ENCODE peak calls at places on chromosomes 2 and 18, in eight cellular contexts. L, J, M, C, P, U, Y and V are unnamed samples.

GRCh38 chr2:234689911-234690379 is 193.1 kb upstream of the ARL4C start:
- DNase-seq in L (no peak), J (no peak), M (no peak), C (no peak), P (no peak), U (no peak), Y (no peak), V (no peak)

GRCh38 chr2:46106690-46107089 is 190.5 kb upstream of the EPAS1 start:
- DNase-seq in L (no peak), J (no peak), M (no peak), C (no peak), P (no peak), U (no peak), Y (no peak), V (no peak)

GRCh38 chr2:182117203-182117602 is 131.6 kb downstream of the PPP1R1C start:
- DNase-seq in L (no peak), J (peak; percentile 46), M (no peak), C (no peak), P (no peak), U (no peak), Y (no peak), V (no peak)

GRCh38 chr2:7070483-7070882 is 153.3 kb downstream of the RNF144A start:
- DNase-seq in L (no peak), J (no peak), M (no peak), C (no peak), P (no peak), U (no peak), Y (no peak), V (no peak)

GRCh38 chr2:129275706-129276105 is 703.8 kb upstream of the RAB6C start:
- DNase-seq in L (no peak), J (no peak), M (no peak), C (no peak), P (no peak), U (no peak), Y (no peak), V (no peak)

GRCh38 chr2:145601306-145601925 is 1081.5 kb upstream of the ZEB2 start:
- DNase-seq in L (no peak), J (peak; percentile 31), M (no peak), C (no peak), P (no peak), U (no peak), Y (no peak), V (no peak)

GRCh38 chr2:236964291-236964690 is 121.4 kb upstream of the COPS8 start:
- DNase-seq in L (peak; percentile 22), J (no peak), M (peak; percentile 77), C (no peak), P (no peak), U (no peak), Y (no peak), V (peak; percentile 50)

GRCh38 chr2:71609958-71610357 is 156.6 kb downstream of the DYSF start:
- DNase-seq in L (peak; percentile 57), J (peak; percentile 54), M (no peak), C (no peak), P (no peak), U (peak; percentile 7), Y (no peak), V (no peak)

GRCh38 chr18:3046216-3046808 is 33.4 kb upstream of the LPIN2 start:
- DNase-seq in L (no peak), J (no peak), M (no peak), C (no peak), P (no peak), U (no peak), Y (no peak), V (no peak)

GRCh38 chr18:42765225-42765624 is 350.3 kb downstream of the RIT2 start:
- DNase-seq in L (no peak), J (no peak), M (no peak), C (no peak), P (no peak), U (no peak), Y (no peak), V (no peak)

GRCh38 chr2:232773815-232774214 is 2.5 kb downstream of the KCNJ13 start:
- DNase-seq in L (no peak), J (no peak), M (no peak), C (no peak), P (no peak), U (no peak), Y (no peak), V (no peak)

GRCh38 chr2:120661551-120661950 is 74.1 kb upstream of the GLI2 start:
- DNase-seq in L (no peak), J (no peak), M (peak; percentile 78), C (no peak), P (no peak), U (no peak), Y (no peak), V (no peak)

GRCh38 chr2:238380785-238381184 is 45.9 kb upstream of the ASB1 start:
- DNase-seq in L (peak; percentile 76), J (peak; percentile 74), M (no peak), C (no peak), P (no peak), U (no peak), Y (no peak), V (no peak)

GRCh38 chr2:133598769-133599168 is 30.5 kb upstream of the NCKAP5 start:
- DNase-seq in L (no peak), J (no peak), M (no peak), C (no peak), P (no peak), U (no peak), Y (no peak), V (no peak)

GRCh38 chr2:159939946-159940345 is 122.5 kb downstream of the PLA2R1 start:
- DNase-seq in L (no peak), J (peak; percentile 18), M (no peak), C (no peak), P (no peak), U (no peak), Y (no peak), V (no peak)

GRCh38 chr2:191263050-191263449 is 17.8 kb downstream of the MYO1B start:
- DNase-seq in L (peak; percentile 17), J (no peak), M (no peak), C (no peak), P (no peak), U (no peak), Y (no peak), V (no peak)

GRCh38 chr18:36468161-36468560 is 170.6 kb downstream of the FHOD3 start:
- DNase-seq in L (no peak), J (no peak), M (no peak), C (no peak), P (no peak), U (no peak), Y (no peak), V (peak; percentile 46)

GRCh38 chr2:131112477-131113027 is 7.4 kb downstream of the PLEKHB2 start:
- DNase-seq in L (peak; percentile 33), J (peak; percentile 26), M (no peak), C (no peak), P (no peak), U (no peak), Y (no peak), V (no peak)

GRCh38 chr18:3985030-3985429 is 470.1 kb downstream of the DLGAP1 start:
- DNase-seq in L (peak; percentile 48), J (peak; percentile 38), M (no peak), C (no peak), P (no peak), U (no peak), Y (no peak), V (no peak)

GRCh38 chr2:223586261-223586660 is 15.9 kb downstream of the SCG2 start:
- DNase-seq in L (peak; percentile 94), J (peak; percentile 88), M (no peak), C (no peak), P (no peak), U (no peak), Y (no peak), V (no peak)

GRCh38 chr2:153519260-153519875 is 40.8 kb upstream of the RPRM start:
- DNase-seq in L (peak; percentile 42), J (peak; percentile 39), M (peak; percentile 61), C (no peak), P (no peak), U (no peak), Y (peak; percentile 54), V (no peak)

DNA sequence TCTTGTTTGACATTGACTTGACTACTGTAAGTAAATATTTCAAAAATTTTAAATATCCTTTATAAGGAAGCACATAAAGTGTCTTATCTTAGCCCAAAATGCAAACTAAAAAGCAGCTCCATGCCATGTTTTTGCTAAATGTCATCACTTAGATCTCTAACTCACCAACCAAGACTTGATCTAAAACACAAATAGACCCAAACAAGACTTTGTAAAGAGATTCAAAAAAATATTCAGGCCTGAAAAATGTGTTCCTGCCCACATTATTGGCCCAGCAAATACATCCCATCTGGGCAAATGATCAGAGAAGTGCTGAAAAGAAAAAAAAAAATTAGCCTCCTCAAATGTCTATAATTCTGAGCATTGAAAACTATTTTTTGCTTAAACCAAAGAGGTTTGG is 187.6 kb downstream of the MREG start:
- DNase-seq in L (no peak), J (no peak), M (no peak), C (no peak), P (no peak), U (no peak), Y (no peak), V (no peak)
- H3K4me1 ChIP-seq in L (peaks cover 6% of the 10 kb centered on the region), J (peaks cover 8% of the 10 kb centered on the region), M (no peaks in the 10 kb centered on the region), C (no peaks in the 10 kb centered on the region), P (no peaks in the 10 kb centered on the region), U (no peaks in the 10 kb centered on the region), Y (no peaks in the 10 kb centered on the region), V (peaks cover 7% of the 10 kb centered on the region)

GRCh38 chr2:240528406-240529040 is 29.3 kb downstream of the ANKMY1 start:
- DNase-seq in L (no peak), J (no peak), M (no peak), C (peak; percentile 51), P (peak; percentile 6), U (no peak), Y (no peak), V (peak; percentile 21)
- H3K9me3 ChIP-seq in L (peaks cover 38% of the 10 kb centered on the region), J (peaks cover 23% of the 10 kb centered on the region), M (peaks cover 8% of the 10 kb centered on the region), C (peaks cover 55% of the 10 kb centered on the region), P (no peaks in the 10 kb centered on the region), U (peaks cover 8% of the 10 kb centered on the region), Y (peaks cover 24% of the 10 kb centered on the region), V (peaks cover 19% of the 10 kb centered on the region)

DNA sequence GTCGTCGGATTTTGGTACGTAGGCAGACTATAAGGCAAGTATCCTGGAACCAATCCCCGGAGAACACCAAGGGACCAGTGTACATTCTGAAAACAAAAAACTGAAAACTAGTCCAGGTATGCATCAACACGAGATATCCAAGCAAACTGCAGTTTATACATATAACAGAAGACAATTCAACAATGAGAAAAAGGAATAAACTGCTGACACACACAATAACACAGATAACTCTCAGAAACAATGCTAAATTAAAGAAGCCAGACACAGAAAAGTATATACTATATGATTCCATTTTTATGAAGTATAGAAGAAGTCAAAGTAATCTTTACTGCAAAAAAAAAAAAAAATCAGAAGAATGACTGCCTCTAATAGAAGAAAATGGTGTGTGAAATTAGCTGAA is 5.9 kb downstream of the ROCK2 start:
- DNase-seq in L (no peak), J (no peak), M (no peak), C (no peak), P (no peak), U (no peak), Y (no peak), V (no peak)
- H3K4me1 ChIP-seq in L (no peaks in the 10 kb centered on the region), J (peaks cover 2% of the 10 kb centered on the region), M (peaks cover 43% of the 10 kb centered on the region), C (peaks cover 57% of the 10 kb centered on the region), P (peaks cover 8% of the 10 kb centered on the region), U (peaks cover 49% of the 10 kb centered on the region), Y (peaks cover 39% of the 10 kb centered on the region), V (no peaks in the 10 kb centered on the region)

DNA sequence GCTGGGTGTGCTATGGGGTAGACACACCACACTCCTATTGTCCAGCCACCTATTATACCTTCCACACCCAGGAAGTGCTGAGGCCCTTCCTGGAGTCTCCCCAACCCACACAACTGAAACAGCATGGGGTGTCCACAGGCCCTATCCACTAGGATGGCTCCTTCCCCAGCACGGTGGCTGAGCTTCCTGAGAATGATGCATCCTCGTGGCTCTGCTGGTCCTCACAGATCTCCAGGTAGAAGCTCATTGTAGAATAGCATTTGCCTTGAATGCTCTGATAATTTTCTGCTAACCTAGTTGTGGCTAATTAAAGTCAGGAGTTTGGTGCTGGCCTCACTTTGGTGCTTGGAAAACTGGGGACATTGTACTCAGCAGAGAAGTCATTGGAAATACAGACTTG is 182.6 kb downstream of the ANKRD30B start:
- DNase-seq in L (no peak), J (no peak), M (no peak), C (no peak), P (no peak), U (no peak), Y (no peak), V (peak; percentile 30)
- H3K9me3 ChIP-seq in L (no peaks in the 10 kb centered on the region), J (peaks cover 40% of the 10 kb centered on the region), M (no peaks in the 10 kb centered on the region), C (no peaks in the 10 kb centered on the region), P (no peaks in the 10 kb centered on the region), U (no peaks in the 10 kb centered on the region), Y (no peaks in the 10 kb centered on the region), V (no peaks in the 10 kb centered on the region)